ENCODE peak calls at places on chromosomes 11 and 22, in six cellular contexts. D, O, H, Y, R and V are unnamed samples.

GRCh38 chr11:36372101-36372767 is 76.1 kb downstream of the PRR5L start:
- DNase-seq in D (peak), O (no peak), H (peak), Y (no peak), R (no peak), V (no peak)

GRCh38 chr11:13384837-13385417 is 78.1 kb downstream of the BTBD10 start:
- DNase-seq in D (peak), O (no peak), H (peak), Y (no peak), R (no peak), V (no peak)

GRCh38 chr11:80297808-80298460 is 857.1 kb upstream of the TENM4 start:
- DNase-seq in D (peak), O (no peak), H (peak), Y (no peak), R (no peak), V (no peak)

GRCh38 chr11:12932485-12932884 is 76.6 kb upstream of the RASSF10 start:
- DNase-seq in D (no peak), O (no peak), H (no peak), Y (no peak), R (no peak), V (no peak)

GRCh38 chr11:3165152-3165705 is at the start of gene OSBPL5:
- DNase-seq in D (peak), O (peak), H (peak), Y (peak), R (peak), V (peak)

GRCh38 chr11:42410251-42410956 is 901.4 kb upstream of the API5 start:
- DNase-seq in D (peak), O (no peak), H (no peak), Y (no peak), R (no peak), V (no peak)

GRCh38 chr11:6596237-6596877 is 7.1 kb downstream of the RRP8 start:
- DNase-seq in D (no peak), O (no peak), H (no peak), Y (peak), R (peak), V (no peak)

GRCh38 chr11:92569717-92570116 is 345.1 kb downstream of the FAT3 start:
- DNase-seq in D (no peak), O (no peak), H (no peak), Y (no peak), R (no peak), V (no peak)

DNA sequence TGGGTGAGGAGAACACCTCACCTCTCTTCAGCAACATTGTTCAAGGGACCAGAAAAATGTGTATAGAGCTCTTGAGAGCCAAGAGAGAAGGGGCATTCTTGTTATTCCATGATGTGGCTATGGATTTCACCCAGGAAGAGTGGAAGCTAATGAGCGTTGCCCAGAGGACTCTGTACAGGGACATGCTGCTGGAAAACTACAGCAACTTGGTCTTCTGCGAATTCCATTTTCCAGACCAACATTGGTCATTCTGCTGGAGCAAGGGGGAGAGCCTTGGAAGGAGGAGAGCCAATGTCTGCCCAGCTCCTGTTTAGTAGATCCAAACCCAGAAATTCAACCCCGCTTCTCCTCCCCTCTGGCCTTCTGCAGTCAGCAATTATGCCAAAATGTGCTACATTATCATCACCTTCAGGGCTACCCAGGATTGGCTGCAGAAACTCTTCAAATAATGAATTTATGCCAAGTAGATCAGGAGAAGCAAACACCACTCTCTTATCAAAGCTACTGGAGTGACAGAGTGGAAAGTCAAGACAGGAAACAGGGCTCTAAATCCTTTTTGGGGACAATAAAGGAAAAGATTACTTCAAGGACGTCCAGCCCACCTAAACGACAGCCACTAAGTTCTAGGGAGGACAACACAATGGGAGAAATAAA is 707.5 kb upstream of the LUZP2 start:
- DNase-seq in D (no peak), O (no peak), H (no peak), Y (no peak), R (no peak), V (peak)
- H3K27ac ChIP-seq in D (no peak), O (no peak), H (peak), Y (no peak), R (no peak), V (peak)

DNA sequence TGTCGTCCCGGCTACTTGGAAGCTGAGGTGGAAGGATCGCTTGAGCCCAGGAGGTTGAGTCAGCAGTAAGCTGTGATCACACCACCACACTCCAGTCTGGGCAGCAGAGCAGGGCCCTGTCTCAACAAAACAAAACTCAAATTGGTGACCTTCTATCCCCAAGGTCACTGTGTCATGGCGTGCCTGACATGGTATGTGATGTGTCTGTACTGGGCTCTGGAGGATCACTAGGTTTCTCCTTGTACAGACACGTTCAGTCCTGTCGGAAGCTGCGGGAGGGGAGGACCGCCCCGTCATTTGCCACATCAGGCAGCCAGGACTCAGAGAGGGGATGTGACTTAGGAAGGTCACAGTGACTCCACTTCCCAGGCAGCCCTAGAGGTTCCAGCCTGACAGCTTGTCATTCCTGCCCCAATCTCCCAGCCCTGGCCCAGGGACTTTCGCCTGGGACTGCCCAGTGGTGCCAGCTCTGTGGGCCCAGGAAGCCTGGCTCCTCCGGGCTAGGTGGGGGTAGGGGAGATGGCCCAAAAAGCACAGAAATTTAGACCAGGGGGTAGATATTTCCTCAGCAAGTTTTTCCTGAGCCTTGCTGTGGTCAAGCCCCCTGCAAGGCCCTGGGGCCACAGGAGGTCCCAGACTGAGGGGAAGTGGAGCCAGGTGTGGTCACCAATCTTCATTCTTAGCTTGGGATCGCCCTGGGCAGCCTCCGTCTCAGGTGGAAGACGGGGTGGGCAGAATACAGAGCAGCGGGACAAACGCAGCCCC is 53.2 kb downstream of the TRIOBP start:
- DNase-seq in D (peak), O (no peak), H (no peak), Y (no peak), R (no peak), V (no peak)
- H3K27ac ChIP-seq in D (peak), O (peak), H (peak), Y (peak), R (peak), V (peak)

GRCh38 chr11:1307163-1307870 is 2.1 kb downstream of the TOLLIP start:
- DNase-seq in D (no peak), O (no peak), H (no peak), Y (no peak), R (no peak), V (no peak)

GRCh38 chr11:1306186-1307162 is 3.0 kb downstream of the TOLLIP start:
- DNase-seq in D (no peak), O (no peak), H (no peak), Y (no peak), R (no peak), V (peak)

GRCh38 chr11:1308745-1309497 is 511 bp downstream of the TOLLIP start:
- DNase-seq in D (peak), O (no peak), H (no peak), Y (no peak), R (no peak), V (no peak)

GRCh38 chr11:1309498-1310314 is at the start of gene TOLLIP:
- DNase-seq in D (peak), O (peak), H (peak), Y (peak), R (peak), V (peak)

DNA sequence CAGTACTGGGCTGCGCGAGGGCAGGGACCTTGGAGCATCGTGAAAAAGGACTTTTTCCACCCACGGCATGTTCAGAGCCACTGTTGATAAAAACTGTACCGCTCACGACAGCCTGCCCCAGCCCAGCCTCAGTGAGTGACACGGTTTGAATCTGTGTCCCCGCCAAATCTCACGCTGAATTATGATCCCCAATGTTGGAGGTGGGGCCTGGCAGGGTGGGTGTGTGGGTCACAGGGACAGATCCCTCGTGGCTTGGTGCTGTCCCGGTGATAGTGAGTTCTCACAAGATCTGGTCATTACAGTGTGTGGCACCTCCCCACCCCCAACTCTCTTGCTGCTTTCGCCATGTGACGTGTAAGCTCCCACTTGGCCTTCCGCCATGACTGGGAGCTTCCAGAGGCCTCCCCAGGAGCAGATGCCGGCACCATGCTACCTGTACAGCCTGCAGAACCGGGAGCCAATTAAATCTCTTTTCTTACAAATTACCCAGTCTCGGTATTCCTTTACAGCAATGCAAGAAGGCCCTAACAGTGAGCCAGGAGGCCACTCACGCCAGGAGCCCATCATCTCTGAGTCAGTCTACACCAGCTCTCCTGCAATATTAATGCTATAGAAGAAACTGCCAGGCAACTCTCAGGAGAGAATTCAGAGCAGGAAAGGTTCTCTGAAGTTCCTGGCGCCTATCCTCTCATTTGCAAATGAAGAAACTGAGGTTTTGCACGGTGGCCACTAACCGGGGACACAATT is 1.3 kb downstream of the TOLLIP start:
- DNase-seq in D (peak), O (peak), H (no peak), Y (no peak), R (no peak), V (peak)
- H3K27ac ChIP-seq in D (no peak), O (no peak), H (no peak), Y (peak), R (no peak), V (peak)

DNA sequence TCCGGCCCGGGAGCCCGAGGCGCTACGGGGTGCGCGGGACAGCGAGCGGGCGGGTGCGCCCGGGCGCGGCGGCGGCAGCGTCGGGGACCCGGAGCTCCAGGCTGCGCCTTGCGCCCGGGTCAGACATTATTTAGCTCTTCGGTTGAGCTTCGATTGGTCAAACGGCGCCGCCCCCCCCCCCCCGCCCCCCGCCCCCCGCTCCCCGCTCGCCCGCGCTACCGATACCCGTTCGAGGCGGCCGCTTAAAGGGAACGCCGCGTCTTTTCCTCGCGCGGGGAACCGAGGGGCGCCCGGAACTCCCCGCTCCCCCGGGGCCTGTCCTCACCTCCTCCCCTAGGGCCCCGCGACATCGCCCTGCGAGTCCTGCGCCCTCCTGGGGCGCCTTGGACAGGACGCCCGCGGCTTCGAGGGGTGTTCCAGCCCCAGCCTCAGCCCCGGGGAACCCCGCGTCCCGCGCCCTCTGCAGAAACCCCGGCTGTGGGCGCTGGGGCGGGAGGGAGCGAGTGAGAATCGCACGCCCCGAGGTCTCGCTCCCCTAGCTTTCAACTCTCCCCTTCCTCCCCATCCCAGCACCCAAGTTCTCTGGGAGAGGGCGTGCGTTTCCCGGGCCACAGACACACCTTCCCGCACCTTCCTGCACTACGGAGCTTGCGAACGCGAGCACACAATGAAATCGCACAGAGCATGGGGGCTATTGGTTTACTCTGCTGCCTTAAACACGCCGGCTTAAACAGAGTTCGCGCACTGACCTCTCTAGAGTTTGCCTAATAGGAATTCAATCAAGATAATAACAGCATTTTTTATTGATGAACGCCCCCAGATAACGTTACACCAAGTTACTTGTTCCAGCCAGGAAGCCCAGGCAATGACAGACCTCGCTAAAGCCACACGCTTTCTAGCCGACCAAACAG is at the start of gene BDNF:
- DNase-seq in D (peak), O (no peak), H (no peak), Y (no peak), R (no peak), V (no peak)
- H3K27ac ChIP-seq in D (peak), O (no peak), H (peak), Y (no peak), R (no peak), V (no peak)

GRCh38 chr11:71519546-71519945 is 7.5 kb upstream of the KRTAP5-7 start:
- DNase-seq in D (no peak), O (no peak), H (no peak), Y (no peak), R (no peak), V (peak)
- H3K27ac ChIP-seq in D (no peak), O (no peak), H (no peak), Y (no peak), R (no peak), V (no peak)